ENCODE peak calls at places on chromosomes 6 and 20, in five cellular contexts. J is SK-N-SH, C is upper lobe of right lung, D is AG04450, H is breast epithelium. W is an unnamed sample.

GRCh38 chr6:92756912-92757311 is 662.4 kb downstream of the EPHA7 start:
- DNase-seq in J (no peak), C (no peak), D (no peak), H (no peak), W (no peak)

GRCh38 chr6:123763904-123764303 is 39.8 kb upstream of the NKAIN2 start:
- DNase-seq in J (no peak), C (no peak), D (no peak), H (no peak), W (no peak)

GRCh38 chr6:158544428-158544827 is 15.5 kb upstream of the TMEM181 start:
- DNase-seq in J (no peak), C (peak), D (no peak), H (no peak), W (no peak)

GRCh38 chr6:15400572-15401004 is 154.7 kb downstream of the JARID2 start:
- DNase-seq in J (peak), C (peak), D (no peak), H (no peak), W (peak)

GRCh38 chr6:146598785-146599405 is at the start of gene ADGB:
- DNase-seq in J (peak), C (peak), D (peak), H (no peak), W (no peak)

GRCh38 chr6:49744259-49744658 is at the start of gene CRISP3:
- DNase-seq in J (no peak), C (no peak), D (no peak), H (no peak), W (no peak)

GRCh38 chr6:45827952-45828530 is 187.6 kb downstream of the CLIC5 start:
- DNase-seq in J (no peak), C (no peak), D (peak), H (no peak), W (no peak)

GRCh38 chr20:40900816-40901215 is 127.8 kb upstream of the TOP1 start:
- DNase-seq in J (no peak), C (no peak), D (no peak), H (no peak), W (no peak)

GRCh38 chr6:26351544-26351953 is 13.4 kb upstream of the BTN3A2 start:
- DNase-seq in J (no peak), C (no peak), D (peak), H (no peak), W (no peak)

GRCh38 chr6:92364948-92365386 is 1054.4 kb downstream of the EPHA7 start:
- DNase-seq in J (no peak), C (no peak), D (no peak), H (no peak), W (no peak)

GRCh38 chr20:64041781-64042771 is 6.1 kb downstream of the C20orf204 start:
- DNase-seq in J (no peak), C (no peak), D (no peak), H (no peak), W (no peak)

GRCh38 chr20:64039293-64040160 is 3.5 kb downstream of the C20orf204 start:
- DNase-seq in J (no peak), C (no peak), D (no peak), H (no peak), W (no peak)

GRCh38 chr20:64040231-64041039 is 4.5 kb downstream of the C20orf204 start:
- DNase-seq in J (no peak), C (no peak), D (no peak), H (no peak), W (no peak)

GRCh38 chr20:64038579-64039292 is 2.8 kb downstream of the C20orf204 start:
- DNase-seq in J (peak), C (peak), D (no peak), H (peak), W (no peak)

GRCh38 chr20:64041040-64041780 is 5.2 kb downstream of the C20orf204 start:
- DNase-seq in J (no peak), C (no peak), D (no peak), H (no peak), W (no peak)
- H3K4me3 ChIP-seq in J (no peak), C (peak), D (no peak), H (peak), W (no peak)

GRCh38 chr6:145318952-145319351 is 416.4 kb downstream of the EPM2A start:
- DNase-seq in J (no peak), C (no peak), D (no peak), H (no peak), W (no peak)
- TF ChIP-seq CTCF in J (no peak), C (no peak), D (no peak), H (no peak), W (no peak)

GRCh38 chr6:90350689-90351554 is 54.3 kb upstream of the BACH2 start:
- DNase-seq in J (no peak), C (no peak), D (no peak), H (no peak), W (no peak)
- H3K4me3 ChIP-seq in J (no peak), C (no peak), D (no peak), H (no peak), W (no peak)

GRCh38 chr6:167502471-167502870 is 177.6 kb downstream of the TTLL2 start:
- DNase-seq in J (no peak), C (no peak), D (no peak), H (no peak), W (no peak)

GRCh38 chr6:167499161-167499660 is 174.3 kb downstream of the TTLL2 start:
- DNase-seq in J (no peak), C (no peak), D (no peak), H (no peak), W (no peak)

GRCh38 chr6:167500961-167501360 is 176.1 kb downstream of the TTLL2 start:
- DNase-seq in J (no peak), C (no peak), D (no peak), H (no peak), W (no peak)

GRCh38 chr6:167504412-167504961 is 179.6 kb downstream of the TTLL2 start:
- DNase-seq in J (no peak), C (no peak), D (no peak), H (no peak), W (no peak)

DNA sequence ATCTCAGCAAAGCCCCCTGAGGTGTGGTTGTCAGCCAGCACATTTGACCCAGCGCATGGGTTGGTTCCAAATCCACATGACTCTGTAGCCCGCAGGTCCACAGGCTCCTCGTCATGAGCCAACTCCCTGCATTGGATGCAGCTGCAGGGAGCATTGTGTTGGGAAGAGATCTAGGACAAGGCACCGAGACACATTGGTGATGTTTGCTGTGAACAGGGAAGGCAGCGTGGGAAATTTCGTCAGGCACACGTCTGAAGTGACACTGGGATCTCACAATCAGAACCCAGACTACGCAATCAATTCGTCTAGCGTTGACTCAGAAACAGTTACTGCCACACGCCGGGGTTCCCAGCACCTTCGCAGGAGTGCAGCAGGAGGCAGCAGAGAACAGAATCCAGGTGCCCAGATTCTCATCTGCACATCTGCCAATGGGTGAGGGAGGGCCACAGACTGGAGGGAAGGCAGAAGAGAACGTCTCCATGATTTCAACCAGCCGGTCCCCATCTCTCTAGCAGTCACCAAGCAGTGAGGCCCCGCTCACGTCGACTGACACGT is 177.0 kb downstream of the TTLL2 start:
- DNase-seq in J (peak), C (no peak), D (no peak), H (no peak), W (no peak)
- TF ChIP-seq CTCF in J (no peak), C (peak), D (no peak), H (no peak), W (no peak)

GRCh38 chr6:149033454-149034241 is 283.9 kb upstream of the TAB2 start:
- DNase-seq in J (no peak), C (no peak), D (no peak), H (no peak), W (no peak)

GRCh38 chr6:149032318-149032598 is 285.3 kb upstream of the TAB2 start:
- DNase-seq in J (no peak), C (no peak), D (no peak), H (no peak), W (no peak)

GRCh38 chr6:149028767-149029405 is 282.1 kb downstream of the UST start:
- DNase-seq in J (peak), C (no peak), D (peak), H (no peak), W (no peak)

GRCh38 chr6:149032599-149033405 is 284.7 kb upstream of the TAB2 start:
- DNase-seq in J (peak), C (no peak), D (peak), H (no peak), W (no peak)

GRCh38 chr6:149031545-149032317 is 284.9 kb downstream of the UST start:
- DNase-seq in J (peak), C (no peak), D (peak), H (peak), W (no peak)
- H3K4me3 ChIP-seq in J (peak), C (no peak), D (no peak), H (no peak), W (no peak)

GRCh38 chr6:160028487-160029275 is 59.8 kb downstream of the IGF2R start:
- DNase-seq in J (no peak), C (no peak), D (no peak), H (no peak), W (no peak)
- TF ChIP-seq CTCF in J (no peak), C (no peak), D (no peak), H (no peak), W (no peak)

GRCh38 chr6:85460154-85460950 is 10.5 kb downstream of the NT5E start:
- DNase-seq in J (no peak), C (no peak), D (no peak), H (no peak), W (no peak)
- H3K4me3 ChIP-seq in J (no peak), C (no peak), D (no peak), H (no peak), W (no peak)

W was measured in gastrocnemius medialis.